ENCODE peak calls at places on chromosomes 13 and 19, in ten cellular contexts. I is lower lobe of right lung, M is testis, H is heart left ventricle, G is SK-N-SH, N is heart right ventricle, X is Peyer's patch, Z is transverse colon, V is OCI-LY7, K is astrocyte. A is an unnamed sample.

GRCh38 chr19:54682306-54682705 is 19.5 kb downstream of the LILRB4 start:
- DNase-seq in V (no peak), G (no peak), I (no peak), H (no peak), M (no peak), Z (no peak), N (no peak), X (no peak), K (no peak), A (no peak)

GRCh38 chr19:17091758-17092333 is 16.3 kb downstream of the MYO9B start:
- DNase-seq in X (peak; percentile 87), G (no peak), V (no peak), Z (peak; percentile 54), N (peak; percentile 57), H (peak; percentile 62), M (no peak), I (peak; percentile 84), K (no peak), A (no peak)

GRCh38 chr13:113836917-113837553 is 26.8 kb downstream of the GAS6 start:
- DNase-seq in X (no peak), Z (no peak), V (no peak), N (peak; percentile 64), G (peak; percentile 61), H (peak; percentile 79), K (peak; percentile 87), I (peak; percentile 54), M (peak; percentile 80), A (peak; percentile 82)

GRCh38 chr19:34243876-34244578 is 10.3 kb upstream of the GARRE1 start:
- DNase-seq in V (no peak), X (no peak), H (no peak), I (no peak), M (no peak), N (no peak), Z (no peak), G (no peak), K (no peak), A (no peak)

GRCh38 chr13:40149611-40150283 is 494.3 kb downstream of the COG6 start:
- DNase-seq in X (no peak), H (peak; percentile 39), N (no peak), I (no peak), V (no peak), M (no peak), G (no peak), Z (no peak), K (peak; percentile 89), A (no peak)

GRCh38 chr19:3625996-3626472 is 556 bp downstream of the CACTIN start:
- DNase-seq in K (peak; percentile 10), N (no peak), I (no peak), H (no peak), Z (no peak), G (no peak), M (no peak), X (no peak), V (no peak), A (no peak)

GRCh38 chr13:23271331-23271730 is 90.6 kb downstream of the SGCG start:
- DNase-seq in M (no peak), X (no peak), H (no peak), G (no peak), I (no peak), Z (no peak), N (no peak), K (no peak), V (no peak), A (no peak)

GRCh38 chr13:52695856-52696255 is 43.2 kb downstream of the SUGT1 start:
- DNase-seq in G (no peak), I (no peak), M (no peak), N (no peak), H (no peak), X (no peak), V (no peak), Z (no peak), K (peak; percentile 31), A (no peak)

GRCh38 chr13:21934309-21934708 is 263.4 kb downstream of the FGF9 start:
- DNase-seq in K (no peak), Z (no peak), M (no peak), H (no peak), I (no peak), X (no peak), G (no peak), N (no peak), V (no peak), A (no peak)

GRCh38 chr19:33207040-33207620 is 13.0 kb downstream of the LRP3 start:
- DNase-seq in X (no peak), V (no peak), Z (no peak), M (no peak), N (no peak), H (no peak), K (no peak), G (peak; percentile 40), I (no peak), A (no peak)

GRCh38 chr19:10113964-10114650 is 2.6 kb downstream of the P2RY11 start:
- DNase-seq in X (no peak), V (no peak), M (no peak), K (no peak), N (no peak), G (peak; percentile 51), H (no peak), I (no peak), Z (no peak), A (no peak)

GRCh38 chr13:73952683-73953082 is 181.5 kb downstream of the KLF12 start:
- DNase-seq in N (no peak), V (no peak), G (no peak), X (no peak), H (no peak), M (no peak), Z (no peak), I (no peak), K (peak; percentile 60), A (no peak)

GRCh38 chr13:107767119-107767518 is 448.2 kb downstream of the LIG4 start:
- DNase-seq in K (no peak), G (peak; percentile 76), V (no peak), N (no peak), Z (no peak), M (no peak), X (no peak), I (no peak), H (no peak), A (no peak)

GRCh38 chr13:25281193-25281936 is 5.9 kb downstream of the MTMR6 start:
- DNase-seq in I (no peak), X (no peak), N (no peak), H (no peak), M (no peak), V (peak; percentile 24), Z (no peak), K (no peak), G (no peak), A (no peak)

GRCh38 chr19:13401388-13401787 is 104.9 kb downstream of the CACNA1A start:
- DNase-seq in K (peak; percentile 44), Z (no peak), N (no peak), X (no peak), H (no peak), V (peak; percentile 27), G (no peak), M (no peak), I (no peak), A (no peak)

GRCh38 chr19:17684256-17684655 is 3.9 kb downstream of the UNC13A start:
- DNase-seq in Z (no peak), M (no peak), K (no peak), V (no peak), N (no peak), H (no peak), I (no peak), G (no peak), X (no peak), A (no peak)

GRCh38 chr13:20769834-20770233 is 3.9 kb downstream of the EEF1AKMT1 start:
- DNase-seq in M (no peak), N (no peak), V (no peak), X (no peak), G (no peak), I (no peak), Z (no peak), H (no peak), K (no peak), A (no peak)
- H3K27ac ChIP-seq in M (no peak overlapping the region), N (no peak overlapping the region), V (no peak overlapping the region), X (no peak overlapping the region), G (no peak overlapping the region), I (no peak overlapping the region), Z (no peak overlapping the region), H (no peak overlapping the region), K (no peak overlapping the region), A (no peak overlapping the region)

GRCh38 chr13:68727165-68727564 is 1380.5 kb upstream of the ATXN8OS start:
- DNase-seq in H (no peak), Z (no peak), N (no peak), K (peak; percentile 63), I (no peak), G (no peak), X (no peak), V (no peak), M (no peak), A (no peak)
- H3K4me1 ChIP-seq in H (no peaks in the 10 kb centered on the region), Z (no peaks in the 10 kb centered on the region), N (no peaks in the 10 kb centered on the region), K (no peaks in the 10 kb centered on the region), I (no peaks in the 10 kb centered on the region), G (peaks cover 4% of the 10 kb centered on the region), X (no peaks in the 10 kb centered on the region), V (no peaks in the 10 kb centered on the region), M (no peaks in the 10 kb centered on the region), A (no peaks in the 10 kb centered on the region)

DNA sequence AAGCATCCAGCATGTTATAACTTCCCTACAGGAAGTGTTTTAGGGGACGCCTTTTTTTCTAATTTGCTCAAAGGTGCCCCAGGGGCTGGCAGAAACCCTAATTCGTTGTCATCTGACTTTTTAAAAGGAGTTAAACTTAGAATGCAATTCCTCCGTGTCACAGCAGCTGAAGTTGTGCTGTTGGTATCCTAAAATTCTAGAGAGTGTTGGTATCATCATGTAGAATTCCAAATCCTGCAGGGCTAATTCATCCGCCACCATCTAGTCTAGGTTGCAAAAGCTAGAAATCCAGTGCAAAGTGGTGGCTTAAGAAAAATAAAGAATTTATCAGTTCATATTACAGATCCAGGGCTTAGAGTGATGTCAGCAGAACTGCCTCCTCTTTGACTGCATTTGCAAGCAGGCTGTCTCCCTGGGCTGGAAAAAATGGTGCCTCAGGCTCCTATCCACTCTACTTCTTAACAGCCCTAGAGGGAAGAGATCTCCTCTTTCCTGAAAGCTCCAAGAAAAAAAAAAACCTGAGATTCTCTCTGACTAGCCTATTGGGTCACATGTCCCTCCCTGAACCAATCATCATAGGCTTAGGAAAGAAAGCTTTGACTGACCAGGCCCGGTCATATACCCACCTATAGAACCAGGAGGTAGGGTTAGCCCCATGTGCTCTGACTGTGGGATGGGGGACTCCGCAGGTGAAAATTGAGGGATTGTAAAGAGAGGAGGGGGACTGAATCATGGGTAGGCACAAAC is 73.0 kb downstream of the MAP4K1 start:
- DNase-seq in I (peak; percentile 12), M (no peak), G (no peak), N (no peak), Z (no peak), X (no peak), K (no peak), H (no peak), V (peak; percentile 89), A (no peak)
- TF ChIP-seq CTCF in I (no peak), M (peak; percentile 17), G (no peak), N (no peak), Z (no peak), X (no peak), K (no peak), H (no peak), V (peak; percentile 89), A (peak; percentile 36)

DNA sequence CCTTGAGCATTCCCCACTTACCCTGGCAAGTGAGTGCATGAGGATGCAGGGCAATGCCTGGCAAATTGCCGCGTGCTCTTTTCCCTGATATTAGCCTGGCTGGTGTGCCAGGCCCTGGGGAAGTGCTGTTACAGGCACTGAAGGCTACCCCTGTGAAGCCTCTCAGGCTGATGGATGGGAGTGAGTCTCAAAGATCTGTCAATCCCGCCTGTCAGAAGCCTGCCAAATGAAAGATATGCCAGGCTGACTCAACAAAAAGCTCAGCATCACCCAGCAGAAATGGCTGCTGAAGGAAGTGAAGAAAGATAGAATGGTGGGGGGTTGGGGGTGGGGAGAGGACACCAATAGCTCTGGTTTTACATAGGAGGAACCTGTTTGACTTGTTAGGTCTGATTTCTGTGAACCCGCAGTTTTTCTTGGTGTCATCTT is 112.1 kb downstream of the LACC1 start:
- DNase-seq in Z (no peak), X (no peak), N (peak; percentile 74), I (no peak), H (peak; percentile 27), G (no peak), K (no peak), M (peak; percentile 71), V (no peak), A (no peak)
- H3K27ac ChIP-seq in Z (no peak overlapping the region), X (no peak overlapping the region), N (no peak overlapping the region), I (no peak overlapping the region), H (no peak overlapping the region), G (no peak overlapping the region), K (no peak overlapping the region), M (no peak overlapping the region), V (no peak overlapping the region), A (no peak overlapping the region)